ENCODE peak calls at places on chromosomes 11 and 22, in five cellular contexts. R is naive thymus-derived CD4-positive, alpha-beta T cell; G is H9; C is heart right ventricle; V is Peyer's patch. A is an unnamed sample.

GRCh38 chr11:15276616-15277015 is 161.9 kb downstream of the INSC start:
- DNase-seq in R (no peak), G (no peak), C (no peak), V (no peak), A (no peak)

GRCh38 chr11:75244052-75244814 is 3.7 kb downstream of the TPBGL start:
- DNase-seq in R (no peak), G (peak), C (no peak), V (peak), A (no peak)

GRCh38 chr22:45844949-45845613 is 131.9 kb downstream of the WNT7B start:
- DNase-seq in R (no peak), G (no peak), C (no peak), V (no peak), A (no peak)

GRCh38 chr11:2929511-2929879 is 275 bp upstream of the PHLDA2 start:
- DNase-seq in R (no peak), G (no peak), C (peak), V (peak), A (no peak)

GRCh38 chr11:104043678-104044239 is 7.3 kb downstream of the DDI1 start:
- DNase-seq in R (no peak), G (no peak), C (no peak), V (no peak), A (no peak)

GRCh38 chr11:118605116-118605867 is 2.1 kb upstream of the PHLDB1 start:
- DNase-seq in R (no peak), G (no peak), C (peak), V (peak), A (peak)

GRCh38 chr22:49850959-49851815 is 2.5 kb upstream of the ZBED4 start:
- DNase-seq in R (no peak), G (no peak), C (no peak), V (peak), A (no peak)

GRCh38 chr22:33553493-33553892 is 366.8 kb downstream of the LARGE1 start:
- DNase-seq in R (no peak), G (no peak), C (no peak), V (no peak), A (no peak)

GRCh38 chr11:119194811-119195210 is 9.5 kb downstream of the NHERF4 start:
- DNase-seq in R (no peak), G (no peak), C (no peak), V (no peak), A (no peak)

GRCh38 chr11:94933225-94934130 is 39.9 kb downstream of the CWC15 start:
- DNase-seq in R (no peak), G (no peak), C (peak), V (no peak), A (peak)

GRCh38 chr22:46209262-46209661 is 40.8 kb downstream of the CDPF1 start:
- DNase-seq in R (no peak), G (no peak), C (no peak), V (no peak), A (no peak)

GRCh38 chr11:59849129-59849528 is 3.8 kb upstream of the CBLIF start:
- DNase-seq in R (no peak), G (no peak), C (no peak), V (peak), A (no peak)

GRCh38 chr11:118100691-118101232 is 14.0 kb upstream of the SMIM35 start:
- DNase-seq in R (no peak), G (no peak), C (no peak), V (no peak), A (no peak)

GRCh38 chr11:10087186-10087585 is 206.8 kb downstream of the SBF2 start:
- DNase-seq in R (no peak), G (no peak), C (no peak), V (no peak), A (no peak)

GRCh38 chr11:77602385-77603105 is 12.8 kb downstream of the AQP11 start:
- DNase-seq in R (no peak), G (no peak), C (no peak), V (no peak), A (no peak)

GRCh38 chr11:46308632-46309419 is 31.4 kb downstream of the CREB3L1 start:
- DNase-seq in R (peak), G (peak), C (peak), V (peak), A (peak)

GRCh38 chr11:116990061-116990473 is 108.2 kb downstream of the SIK3 start:
- DNase-seq in R (no peak), G (no peak), C (no peak), V (no peak), A (no peak)

GRCh38 chr22:19716829-19717105 is 2.5 kb downstream of the SEPTIN5 start:
- DNase-seq in R (no peak), G (no peak), C (no peak), V (no peak), A (no peak)

GRCh38 chr22:22519591-22519990 is 479 bp downstream of the ZNF280A start:
- DNase-seq in R (no peak), G (no peak), C (no peak), V (no peak), A (no peak)

GRCh38 chr22:22815397-22816170 is 72.0 kb upstream of the IGLL5 start:
- DNase-seq in R (peak), G (no peak), C (no peak), V (no peak), A (no peak)

GRCh38 chr11:18452927-18453326 is 2.7 kb upstream of the LDHAL6A start:
- DNase-seq in R (no peak), G (no peak), C (no peak), V (no peak), A (no peak)

GRCh38 chr11:76317296-76317695 is 63.6 kb downstream of the THAP12 start:
- DNase-seq in R (no peak), G (no peak), C (no peak), V (no peak), A (no peak)

GRCh38 chr11:30357872-30358271 is 35.0 kb downstream of the ARL14EP start:
- DNase-seq in R (no peak), G (no peak), C (no peak), V (no peak), A (no peak)

GRCh38 chr22:41915035-41915782 is at the start of gene SHISA8:
- DNase-seq in R (peak), G (no peak), C (peak), V (peak), A (no peak)

GRCh38 chr11:6459049-6459448 is 14.7 kb downstream of the TRIM3 start:
- DNase-seq in R (no peak), G (no peak), C (no peak), V (peak), A (no peak)
- H3K27ac ChIP-seq in R (no peak), G (no peak), C (no peak), V (no peak), A (no peak)

GRCh38 chr11:61077936-61078335 is 24.4 kb upstream of the CD5 start:
- DNase-seq in R (no peak), G (no peak), C (no peak), V (peak), A (no peak)

GRCh38 chr11:61076506-61077304 is 25.6 kb upstream of the CD5 start:
- DNase-seq in R (peak), G (no peak), C (no peak), V (no peak), A (no peak)

GRCh38 chr11:61079416-61080150 is 22.7 kb upstream of the CD5 start:
- DNase-seq in R (peak), G (no peak), C (no peak), V (peak), A (no peak)

GRCh38 chr11:61072316-61073109 is 29.8 kb upstream of the CD5 start:
- DNase-seq in R (no peak), G (no peak), C (no peak), V (no peak), A (no peak)

GRCh38 chr11:61075891-61076290 is 26.4 kb upstream of the CD5 start:
- DNase-seq in R (no peak), G (no peak), C (peak), V (peak), A (no peak)
- H3K27ac ChIP-seq in R (peak), G (no peak), C (no peak), V (no peak), A (no peak)

GRCh38 chr11:123562166-123562565 is 92.3 kb downstream of the SCN3B start:
- DNase-seq in R (no peak), G (no peak), C (no peak), V (no peak), A (no peak)

GRCh38 chr11:123558536-123559315 is 95.7 kb downstream of the SCN3B start:
- DNase-seq in R (no peak), G (no peak), C (no peak), V (no peak), A (no peak)

GRCh38 chr11:123560001-123560400 is 94.4 kb downstream of the SCN3B start:
- DNase-seq in R (peak), G (no peak), C (peak), V (no peak), A (peak)

GRCh38 chr11:123561046-123561781 is 93.2 kb downstream of the SCN3B start:
- DNase-seq in R (no peak), G (peak), C (no peak), V (no peak), A (no peak)

GRCh38 chr11:123559418-123559817 is 95.0 kb downstream of the SCN3B start:
- DNase-seq in R (no peak), G (no peak), C (no peak), V (no peak), A (no peak)
- H3K27ac ChIP-seq in R (no peak), G (no peak), C (peak), V (no peak), A (peak)

DNA sequence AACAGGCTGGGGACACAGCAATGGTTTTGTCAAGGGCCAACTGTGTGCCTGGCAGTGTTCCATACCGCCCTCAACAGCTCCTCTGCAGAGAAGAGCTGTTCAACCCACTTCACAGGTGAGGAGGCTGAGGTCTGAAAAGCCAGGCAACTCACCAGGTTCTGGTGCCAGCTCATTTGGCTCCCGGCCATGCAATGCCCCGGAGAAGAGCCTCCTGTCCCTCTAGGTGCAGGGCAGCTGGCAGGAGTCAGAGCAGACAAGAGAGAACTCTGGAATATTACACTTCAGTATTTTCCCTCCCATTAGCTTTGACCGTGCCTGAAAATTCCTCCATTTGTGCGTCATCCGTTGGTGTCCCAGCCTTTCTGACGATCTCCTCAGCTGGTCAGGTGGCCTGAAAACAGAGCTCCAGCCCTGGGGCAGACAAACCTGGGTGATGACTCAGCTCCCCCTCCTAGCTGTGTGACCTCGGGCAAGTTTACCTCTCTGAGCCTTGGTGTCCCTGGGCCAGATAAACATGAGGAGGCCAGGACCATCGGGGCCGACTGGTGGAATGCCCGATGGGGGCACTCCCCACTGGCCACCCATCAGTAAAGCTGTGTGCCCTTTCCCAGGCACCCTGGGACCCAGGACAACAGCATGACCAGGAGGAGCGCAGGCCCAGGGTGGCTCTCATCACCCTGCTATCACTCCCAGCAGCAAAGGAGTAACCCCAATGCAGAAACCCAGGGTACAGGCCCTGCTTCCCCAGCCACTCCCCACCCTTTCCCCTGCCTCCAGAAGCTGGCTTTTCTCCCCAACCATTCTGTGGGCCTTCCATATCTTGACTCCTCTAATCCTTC is 9.6 kb upstream of the C1QTNF6 start:
- DNase-seq in R (no peak), G (no peak), C (peak), V (peak), A (peak)
- H3K27ac ChIP-seq in R (peak), G (no peak), C (peak), V (peak), A (peak)

GRCh38 chr22:42966389-42966998 is 48.5 kb downstream of the PACSIN2 start:
- DNase-seq in R (no peak), G (no peak), C (no peak), V (no peak), A (no peak)
- H3K27ac ChIP-seq in R (no peak), G (no peak), C (no peak), V (no peak), A (peak)

GRCh38 chr22:38271101-38271500 is 1.7 kb downstream of the TMEM184B start:
- DNase-seq in R (no peak), G (peak), C (no peak), V (no peak), A (no peak)
- H3K27ac ChIP-seq in R (peak), G (no peak), C (peak), V (no peak), A (peak)

GRCh38 chr11:32438883-32439487 is 3.6 kb upstream of the WT1 start:
- DNase-seq in R (no peak), G (no peak), C (no peak), V (no peak), A (no peak)
- H3K27ac ChIP-seq in R (no peak), G (no peak), C (no peak), V (no peak), A (no peak)

DNA sequence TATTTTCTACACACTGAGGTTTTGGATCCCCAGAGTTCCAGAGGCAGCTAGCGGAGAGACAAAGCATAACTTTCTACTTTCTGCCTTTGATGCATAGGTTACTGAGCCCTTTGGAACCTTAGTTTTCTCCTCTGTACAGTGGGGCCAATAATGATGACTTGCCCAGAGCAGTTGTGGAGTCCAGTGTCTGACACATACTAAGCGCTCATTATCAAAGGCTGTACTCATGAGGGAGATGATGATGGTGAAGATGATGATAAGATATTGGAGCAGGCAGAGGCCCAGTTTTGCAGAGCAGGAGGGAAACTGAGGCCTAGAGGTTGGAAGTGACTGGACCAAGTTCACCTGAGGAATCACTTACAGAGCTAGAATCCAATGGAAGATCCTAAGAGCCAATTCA is 458.0 kb downstream of the MIAT start:
- DNase-seq in R (no peak), G (no peak), C (no peak), V (no peak), A (no peak)
- H3K27ac ChIP-seq in R (no peak), G (no peak), C (no peak), V (no peak), A (no peak)

GRCh38 chr22:30941363-30941740 is 27.2 kb downstream of the MORC2 start:
- DNase-seq in R (peak), G (no peak), C (no peak), V (no peak), A (no peak)
- H3K27ac ChIP-seq in R (peak), G (no peak), C (no peak), V (no peak), A (no peak)

A was measured in right atrium auricular region.